ENCODE peak calls at places on chromosomes 4 and X, in seven cellular contexts. O, Q, T, N, C, G and I are unnamed samples.

GRCh38 chr4:59200992-59201391 is 1999.1 kb upstream of the ADGRL3 start:
- DNase-seq in C (no peak), O (no peak), T (no peak), N (peak), G (no peak), Q (no peak), I (no peak)

GRCh38 chr4:125482822-125483221 is 168.1 kb downstream of the FAT4 start:
- DNase-seq in C (peak), N (no peak), T (peak), Q (no peak), O (no peak), G (no peak), I (no peak)

GRCh38 chr4:98260047-98260578 is 1.1 kb upstream of the RAP1GDS1 start:
- DNase-seq in Q (no peak), G (no peak), O (peak), C (no peak), T (peak), N (no peak), I (peak)

GRCh38 chr4:78749972-78750727 is 26.0 kb upstream of the BMP2K start:
- DNase-seq in O (no peak), N (no peak), Q (no peak), T (no peak), G (no peak), C (no peak), I (no peak)

GRCh38 chr4:71974681-71975080 is 57.1 kb upstream of the NPFFR2 start:
- DNase-seq in O (peak), N (peak), Q (no peak), T (peak), C (peak), G (no peak), I (no peak)

GRCh38 chr4:43763029-43763610 is 685.5 kb downstream of the KCTD8 start:
- DNase-seq in T (peak), N (no peak), G (no peak), Q (no peak), O (no peak), C (no peak), I (no peak)

GRCh38 chr4:74632634-74633033 is 161.7 kb downstream of the BTC start:
- DNase-seq in C (peak), N (no peak), Q (no peak), O (peak), G (no peak), T (no peak), I (no peak)

GRCh38 chr4:86549163-86549788 is 44.8 kb upstream of the PTPN13 start:
- DNase-seq in T (no peak), O (peak), Q (no peak), C (no peak), G (no peak), N (no peak), I (no peak)

GRCh38 chrX:11309220-11309619 is 16.0 kb downstream of the AMELX start:
- DNase-seq in G (no peak), C (peak), Q (no peak), N (peak), T (peak), O (no peak), I (no peak)

GRCh38 chrX:116667346-116667745 is 204.6 kb upstream of the CT83 start:
- DNase-seq in O (no peak), T (peak), Q (no peak), C (no peak), N (no peak), G (no peak), I (no peak)

GRCh38 chr4:22488136-22488535 is 27.7 kb downstream of the ADGRA3 start:
- DNase-seq in G (no peak), Q (no peak), T (no peak), C (no peak), N (no peak), O (no peak), I (no peak)

GRCh38 chr4:57102050-57102564 is 8.1 kb downstream of the IGFBP7 start:
- DNase-seq in T (no peak), N (no peak), Q (no peak), C (peak), O (peak), G (no peak), I (no peak)

GRCh38 chr4:152247271-152247975 is 288.5 kb downstream of the FBXW7 start:
- DNase-seq in N (peak), O (no peak), C (no peak), Q (no peak), T (peak), G (no peak), I (peak)

GRCh38 chrX:23752740-23753435 is 9.8 kb upstream of the ACOT9 start:
- DNase-seq in N (no peak), Q (no peak), C (peak), T (no peak), O (peak), G (no peak), I (no peak)

GRCh38 chrX:71216446-71216845 is 6.6 kb upstream of the GJB1 start:
- DNase-seq in N (no peak), O (no peak), T (no peak), C (no peak), Q (no peak), G (no peak), I (no peak)

GRCh38 chrX:57451426-57452020 is 140.3 kb upstream of the ZXDB start:
- DNase-seq in O (no peak), Q (no peak), C (no peak), G (no peak), T (no peak), N (no peak), I (no peak)

GRCh38 chr4:103046416-103047290 is 27.1 kb upstream of the SLC9B1 start:
- DNase-seq in G (no peak), O (peak), N (no peak), Q (peak), C (peak), T (peak), I (peak)

GRCh38 chr4:11424000-11424399 is 4.7 kb downstream of the HS3ST1 start:
- DNase-seq in T (peak), C (peak), O (peak), G (no peak), Q (peak), N (peak), I (peak)

GRCh38 chrX:141341341-141341740 is 99.0 kb upstream of the SPANXC start:
- DNase-seq in Q (no peak), T (no peak), N (no peak), C (peak), G (no peak), O (peak), I (no peak)

GRCh38 chr4:173675446-173675845 is 145.4 kb upstream of the HAND2 start:
- DNase-seq in C (no peak), N (no peak), Q (no peak), T (no peak), O (no peak), G (no peak), I (no peak)
- H2AK5ac ChIP-seq in C (no peak), N (no peak), Q (no peak), T (no peak), O (no peak), G (no peak), I (no peak)

GRCh38 chr4:96670381-96670780 is 830.5 kb downstream of the PDHA2 start:
- DNase-seq in T (no peak), O (no peak), G (no peak), N (no peak), Q (no peak), C (no peak), I (no peak)
- H3K9ac ChIP-seq in T (no peak), O (no peak), G (no peak), N (no peak), Q (no peak), C (no peak), I (no peak)

GRCh38 chr4:167469436-167469835 is 235.1 kb upstream of the SPOCK3 start:
- DNase-seq in N (peak), Q (no peak), T (no peak), O (no peak), C (no peak), G (no peak), I (no peak)
- H2AK5ac ChIP-seq in N (no peak), Q (no peak), T (no peak), O (no peak), C (no peak), G (no peak), I (no peak)

GRCh38 chr4:30904593-30904992 is 184.4 kb downstream of the PCDH7 start:
- DNase-seq in T (no peak), Q (no peak), C (no peak), O (no peak), N (no peak), G (no peak), I (no peak)
- H3K9ac ChIP-seq in T (no peak), Q (no peak), C (no peak), O (no peak), N (no peak), G (no peak), I (no peak)

DNA sequence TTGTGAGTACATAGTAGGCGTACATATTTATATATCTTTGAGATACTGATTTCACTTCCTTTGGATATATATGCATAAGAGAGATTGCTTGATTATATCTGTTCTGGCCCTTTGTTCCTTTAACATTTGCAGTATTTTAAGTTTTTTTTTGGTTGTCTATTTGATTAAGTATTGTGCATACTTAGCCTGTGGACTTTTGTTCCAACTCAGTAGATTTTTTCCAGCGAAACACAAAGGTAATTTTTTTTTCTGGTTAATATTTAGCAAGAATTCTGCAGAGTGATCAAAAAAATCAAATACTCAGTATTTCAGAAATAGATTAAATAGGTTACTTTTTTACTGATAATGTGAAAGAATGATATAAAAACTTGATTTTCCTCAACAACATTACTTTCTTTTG is at the start of gene AFM:
- DNase-seq in C (no peak), T (no peak), N (no peak), G (no peak), O (no peak), Q (no peak), I (no peak)
- H2AK5ac ChIP-seq in C (no peak), T (no peak), N (no peak), G (no peak), O (no peak), Q (no peak), I (no peak)